ENCODE peak calls at places on chromosomes 16 and 17, in six cellular contexts. Z is ascending aorta; O is mucosa of descending colon; N is CD8-positive, alpha-beta T cell; Y is GM23248; J is GM23338. R is an unnamed sample. For H3K4me1 and H3K36me3, the result is how much of the 10 kb centered on the place peaks cover.

GRCh38 chr17:34974794-34975428 is 5.4 kb upstream of the LIG3 start:
- DNase-seq in Z (no peak), O (no peak), N (no peak), Y (no peak), J (no peak), R (no peak)

GRCh38 chr17:12814718-12815117 is 25.4 kb downstream of the ARHGAP44 start:
- DNase-seq in Z (no peak), O (no peak), N (no peak), Y (no peak), J (no peak), R (no peak)

GRCh38 chr16:83965444-83966152 is 2.4 kb upstream of the NECAB2 start:
- DNase-seq in Z (no peak), O (no peak), N (no peak), Y (no peak), J (no peak), R (no peak)

GRCh38 chr17:28494445-28495188 is 11.5 kb upstream of the FOXN1 start:
- DNase-seq in Z (peak), O (peak), N (peak), Y (peak), J (peak), R (peak)

GRCh38 chr17:61884864-61885263 is 21.5 kb upstream of the BRIP1 start:
- DNase-seq in Z (no peak), O (no peak), N (no peak), Y (no peak), J (no peak), R (no peak)

GRCh38 chr17:1709403-1709891 is 730 bp downstream of the TLCD2 start:
- DNase-seq in Z (no peak), O (no peak), N (no peak), Y (peak), J (peak), R (peak)

GRCh38 chr17:3892095-3892998 is 506 bp downstream of the CAMKK1 start:
- DNase-seq in Z (peak), O (peak), N (peak), Y (peak), J (peak), R (peak)

GRCh38 chr17:80952291-80952690 is 39.4 kb upstream of the CHMP6 start:
- DNase-seq in Z (peak), O (no peak), N (no peak), Y (no peak), J (no peak), R (no peak)

GRCh38 chr17:13940858-13941665 is 128.2 kb upstream of the COX10 start:
- DNase-seq in Z (no peak), O (no peak), N (no peak), Y (peak), J (peak), R (peak)

GRCh38 chr16:61024180-61024900 is 1011.9 kb downstream of the CDH8 start:
- DNase-seq in Z (no peak), O (no peak), N (no peak), Y (no peak), J (no peak), R (no peak)

GRCh38 chr17:73011016-73011486 is 81.4 kb downstream of the SLC39A11 start:
- DNase-seq in Z (no peak), O (peak), N (no peak), Y (no peak), J (no peak), R (no peak)

GRCh38 chr16:89619880-89620279 is 6.4 kb downstream of the DPEP1 start:
- DNase-seq in Z (no peak), O (no peak), N (no peak), Y (no peak), J (no peak), R (no peak)

GRCh38 chr17:5069724-5070123 is 8.5 kb upstream of the ZFP3 start:
- DNase-seq in Z (no peak), O (no peak), N (no peak), Y (no peak), J (no peak), R (no peak)

GRCh38 chr17:57068222-57068658 is 16.8 kb upstream of the AKAP1 start:
- DNase-seq in Z (no peak), O (peak), N (no peak), Y (no peak), J (peak), R (peak)

GRCh38 chr17:9598661-9599060 is 22.2 kb downstream of the CFAP52 start:
- DNase-seq in Z (no peak), O (no peak), N (no peak), Y (no peak), J (no peak), R (no peak)

GRCh38 chr16:75341934-75342811 is 90.7 kb upstream of the BCAR1 start:
- DNase-seq in Z (no peak), O (no peak), N (no peak), Y (peak), J (no peak), R (no peak)

GRCh38 chr16:58119509-58119845 is 9.7 kb downstream of the CFAP20 start:
- DNase-seq in Z (no peak), O (no peak), N (no peak), Y (no peak), J (no peak), R (no peak)

GRCh38 chr17:60926466-60927183 is 249.0 kb downstream of the BCAS3 start:
- DNase-seq in Z (no peak), O (no peak), N (no peak), Y (no peak), J (no peak), R (no peak)

GRCh38 chr16:56603589-56603988 is 4.8 kb upstream of the MT2A start:
- DNase-seq in Z (no peak), O (peak), N (no peak), Y (peak), J (peak), R (peak)

GRCh38 chr17:62761884-62762283 is 46.2 kb downstream of the MARCHF10 start:
- DNase-seq in Z (no peak), O (no peak), N (no peak), Y (no peak), J (peak), R (peak)

GRCh38 chr16:67396159-67396774 is 3.0 kb upstream of the TPPP3 start:
- DNase-seq in Z (peak), O (peak), N (no peak), Y (peak), J (peak), R (peak)

GRCh38 chr17:66420961-66421371 is 118.6 kb downstream of the PRKCA start:
- DNase-seq in Z (no peak), O (no peak), N (no peak), Y (peak), J (no peak), R (peak)

GRCh38 chr16:11409398-11409797 is 64.1 kb downstream of the RMI2 start:
- DNase-seq in Z (no peak), O (no peak), N (no peak), Y (peak), J (no peak), R (no peak)

GRCh38 chr17:29291163-29291752 is 2.7 kb downstream of the NUFIP2 start:
- DNase-seq in Z (no peak), O (no peak), N (peak), Y (peak), J (peak), R (no peak)

GRCh38 chr17:33192961-33193911 is 99.9 kb downstream of the ASIC2 start:
- DNase-seq in Z (peak), O (no peak), N (no peak), Y (no peak), J (peak), R (peak)

GRCh38 chr16:73056911-73057310 is 9.0 kb upstream of the ZFHX3 start:
- DNase-seq in Z (no peak), O (no peak), N (no peak), Y (no peak), J (peak), R (no peak)

GRCh38 chr16:77599793-77600415 is 122.4 kb upstream of the NUDT7 start:
- DNase-seq in Z (no peak), O (no peak), N (no peak), Y (peak), J (peak), R (peak)

GRCh38 chr17:49997256-49997735 is 2.3 kb upstream of the DLX3 start:
- DNase-seq in Z (no peak), O (no peak), N (no peak), Y (no peak), J (peak), R (no peak)

GRCh38 chr16:4940719-4941118 is 3.8 kb upstream of the PPL start:
- DNase-seq in Z (no peak), O (no peak), N (no peak), Y (no peak), J (peak), R (peak)
- H3K4me1 ChIP-seq in Z (under half), O (under half), N (under half), Y (half or more), J (under half), R (under half)

GRCh38 chr17:46031440-46031839 is 32.4 kb downstream of the STH start:
- DNase-seq in Z (no peak), O (no peak), N (no peak), Y (no peak), J (no peak), R (no peak)

GRCh38 chr17:46031920-46032319 is 32.9 kb downstream of the STH start:
- DNase-seq in Z (no peak), O (no peak), N (no peak), Y (no peak), J (no peak), R (no peak)

GRCh38 chr17:46029627-46030026 is 30.6 kb downstream of the STH start:
- DNase-seq in Z (no peak), O (no peak), N (no peak), Y (no peak), J (no peak), R (no peak)

GRCh38 chr17:46028969-46029565 is 30.0 kb downstream of the STH start:
- DNase-seq in Z (no peak), O (no peak), N (no peak), Y (no peak), J (no peak), R (no peak)

DNA sequence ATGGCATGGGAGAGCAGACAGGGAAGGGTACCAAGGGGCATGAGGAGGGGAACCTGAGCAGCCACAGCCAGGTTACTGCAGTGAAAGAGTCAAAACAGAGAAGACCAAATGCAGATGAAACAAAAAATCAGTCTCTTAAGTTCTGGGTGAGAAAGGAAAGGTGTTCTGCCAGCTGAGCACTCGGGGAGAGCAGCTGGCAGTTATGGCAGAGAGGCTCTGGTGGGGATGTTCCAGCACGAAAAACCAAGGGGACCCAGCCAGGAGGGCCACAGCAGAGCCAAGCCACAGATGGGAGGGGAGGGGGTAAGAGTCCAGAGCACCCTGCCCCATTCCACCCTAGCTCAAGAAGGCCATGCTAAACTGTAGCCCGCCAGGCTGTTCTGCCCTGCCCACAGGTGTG is 31.7 kb downstream of the STH start:
- DNase-seq in Z (no peak), O (no peak), N (no peak), Y (no peak), J (no peak), R (no peak)
- H3K36me3 ChIP-seq in Z (half or more), O (under half), N (under half), Y (under half), J (under half), R (half or more)

GRCh38 chr17:58319181-58320162 is 9.1 kb downstream of the TSPOAP1 start:
- DNase-seq in Z (peak), O (no peak), N (peak), Y (no peak), J (no peak), R (peak)

GRCh38 chr17:58318627-58319180 is 9.9 kb downstream of the TSPOAP1 start:
- DNase-seq in Z (no peak), O (peak), N (peak), Y (no peak), J (no peak), R (no peak)

GRCh38 chr17:58321571-58322525 is 6.7 kb downstream of the TSPOAP1 start:
- DNase-seq in Z (no peak), O (peak), N (no peak), Y (no peak), J (no peak), R (peak)

GRCh38 chr17:58320163-58320558 is 8.4 kb downstream of the TSPOAP1 start:
- DNase-seq in Z (peak), O (peak), N (no peak), Y (no peak), J (no peak), R (no peak)

GRCh38 chr17:58320570-58321323 is 7.8 kb downstream of the TSPOAP1 start:
- DNase-seq in Z (no peak), O (peak), N (no peak), Y (no peak), J (no peak), R (peak)
- H3K4me1 ChIP-seq in Z (under half), O (under half), N (under half), Y (under half), J (under half), R (under half)

DNA sequence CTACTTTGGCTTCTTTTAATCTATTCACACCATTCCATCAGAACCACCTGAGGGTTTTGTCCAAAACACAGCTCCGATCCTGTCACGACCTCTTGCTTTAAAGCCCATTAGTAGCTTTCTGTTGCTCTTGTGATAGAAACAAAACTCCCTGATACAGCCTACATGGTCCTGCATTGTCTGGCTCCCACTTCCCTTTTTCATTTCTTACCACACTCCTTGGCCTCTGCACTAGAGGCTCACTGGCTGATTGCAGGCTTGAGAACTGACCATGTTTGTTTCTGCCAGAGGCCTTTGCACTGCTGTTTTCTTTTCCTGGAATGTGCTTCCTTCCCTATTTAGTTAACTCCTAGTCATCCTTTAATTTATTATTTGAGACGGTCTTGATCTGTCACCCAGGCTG is 23.7 kb downstream of the IST1 start:
- DNase-seq in Z (no peak), O (no peak), N (no peak), Y (no peak), J (no peak), R (no peak)
- H3K36me3 ChIP-seq in Z (half or more), O (under half), N (half or more), Y (half or more), J (half or more), R (half or more)

DNA sequence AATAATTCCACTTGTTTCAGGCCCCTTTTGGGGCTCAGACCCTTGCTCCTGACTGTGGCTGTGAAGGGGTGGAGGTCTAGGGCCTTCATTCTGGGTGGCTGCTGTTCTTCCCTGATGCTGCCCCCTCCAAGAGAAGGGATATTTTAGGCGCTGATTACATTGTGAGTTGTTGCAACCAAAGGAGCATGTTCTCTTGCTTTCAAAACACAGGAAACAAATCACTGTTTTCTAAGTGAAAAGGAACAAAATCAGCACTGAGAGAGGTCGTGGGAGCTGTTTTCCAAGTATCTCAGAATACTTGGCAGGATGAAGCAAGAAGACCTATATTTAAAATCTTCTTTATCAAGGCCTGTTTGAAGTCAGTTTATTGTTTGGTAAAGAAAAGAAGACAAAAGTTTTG is 25.3 kb upstream of the SEC14L1 start:
- DNase-seq in Z (no peak), O (no peak), N (no peak), Y (no peak), J (no peak), R (no peak)
- H3K4me1 ChIP-seq in Z (under half), O (under half), N (under half), Y (under half), J (under half), R (under half)

GRCh38 chr17:43042025-43042424 is 17.0 kb downstream of the RND2 start:
- DNase-seq in Z (no peak), O (no peak), N (no peak), Y (peak), J (peak), R (peak)

GRCh38 chr17:43039646-43040045 is 14.6 kb downstream of the RND2 start:
- DNase-seq in Z (no peak), O (no peak), N (no peak), Y (no peak), J (no peak), R (no peak)

GRCh38 chr17:43040655-43041054 is 15.6 kb downstream of the RND2 start:
- DNase-seq in Z (no peak), O (no peak), N (no peak), Y (no peak), J (no peak), R (no peak)

GRCh38 chr17:43044024-43044423 is 19.0 kb downstream of the RND2 start:
- DNase-seq in Z (no peak), O (no peak), N (no peak), Y (no peak), J (no peak), R (no peak)

GRCh38 chr17:43043306-43043705 is 18.3 kb downstream of the RND2 start:
- DNase-seq in Z (no peak), O (no peak), N (no peak), Y (peak), J (no peak), R (no peak)
- H3K36me3 ChIP-seq in Z (under half), O (under half), N (under half), Y (under half), J (under half), R (under half)

GRCh38 chr17:78875738-78876597 is 27.0 kb downstream of the CEP295NL start:
- DNase-seq in Z (no peak), O (no peak), N (no peak), Y (peak), J (no peak), R (peak)

GRCh38 chr17:78878871-78879270 is 24.1 kb downstream of the CEP295NL start:
- DNase-seq in Z (no peak), O (no peak), N (no peak), Y (no peak), J (no peak), R (no peak)

GRCh38 chr17:78879679-78880186 is 23.3 kb downstream of the CEP295NL start:
- DNase-seq in Z (peak), O (peak), N (peak), Y (peak), J (no peak), R (no peak)

GRCh38 chr17:78875331-78875730 is 27.7 kb downstream of the CEP295NL start:
- DNase-seq in Z (no peak), O (no peak), N (no peak), Y (no peak), J (no peak), R (no peak)

DNA sequence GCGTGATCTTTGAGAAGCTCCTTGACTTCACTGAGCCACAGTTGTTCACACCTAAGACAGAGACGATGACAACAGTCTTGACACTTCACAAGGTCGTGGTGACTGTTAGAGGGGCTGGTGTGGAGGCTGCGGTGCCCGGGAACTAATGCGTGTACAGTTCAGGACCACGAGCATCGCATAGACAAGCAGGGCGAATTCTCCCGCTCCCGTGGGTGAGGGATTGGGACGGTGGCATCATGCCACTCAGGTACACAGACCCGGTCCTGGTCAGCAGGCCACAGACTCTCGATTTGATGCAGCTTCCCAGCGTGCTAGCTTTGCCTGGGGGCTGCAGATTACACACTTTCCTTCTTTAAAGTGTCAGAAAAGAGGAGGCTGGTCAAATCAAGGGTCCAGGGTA is 24.7 kb downstream of the CEP295NL start:
- DNase-seq in Z (no peak), O (no peak), N (no peak), Y (no peak), J (no peak), R (no peak)
- H3K4me1 ChIP-seq in Z (half or more), O (under half), N (under half), Y (under half), J (under half), R (under half)

GRCh38 chr16:739560-740458 is 988 bp downstream of the CIAO3 start:
- DNase-seq in Z (no peak), O (no peak), N (no peak), Y (no peak), J (no peak), R (no peak)

GRCh38 chr16:734208-734980 is 6.4 kb downstream of the CIAO3 start:
- DNase-seq in Z (no peak), O (no peak), N (no peak), Y (no peak), J (no peak), R (peak)

GRCh38 chr16:734981-735881 is 5.6 kb downstream of the CIAO3 start:
- DNase-seq in Z (no peak), O (no peak), N (no peak), Y (no peak), J (no peak), R (no peak)

GRCh38 chr16:735982-736453 is 4.8 kb downstream of the CIAO3 start:
- DNase-seq in Z (no peak), O (no peak), N (no peak), Y (no peak), J (no peak), R (no peak)

DNA sequence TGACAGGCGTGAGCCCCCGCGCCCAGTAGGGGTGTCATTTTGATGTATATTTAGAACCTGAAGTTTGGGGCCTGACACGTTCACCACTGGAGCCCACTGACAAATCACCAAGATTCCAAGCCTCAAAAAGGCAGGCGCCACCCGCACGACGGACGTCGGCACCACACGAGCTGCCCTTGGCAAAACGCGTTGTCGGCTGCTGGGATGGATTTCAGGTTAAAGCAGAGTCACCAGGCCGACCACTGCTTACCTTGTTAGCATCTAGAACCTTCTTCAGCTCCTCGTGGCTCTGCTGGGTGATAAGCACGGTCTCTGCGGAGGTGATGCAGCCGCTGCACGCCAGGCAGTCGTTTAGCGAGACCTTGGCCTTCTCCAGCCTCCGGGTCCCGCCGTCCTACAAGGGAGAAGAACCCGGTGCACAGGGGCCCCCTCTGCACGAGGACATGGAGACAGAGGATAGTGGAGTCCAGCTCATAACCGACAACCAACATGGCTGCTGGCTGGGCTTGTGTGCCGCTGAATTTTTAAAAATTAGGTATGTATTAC is 3.8 kb downstream of the CIAO3 start:
- DNase-seq in Z (no peak), O (no peak), N (no peak), Y (no peak), J (no peak), R (no peak)
- H3K36me3 ChIP-seq in Z (under half), O (under half), N (under half), Y (under half), J (under half), R (under half)

R was measured in endodermal cell.